ENCODE peak calls at places on chromosome 16, in six cellular contexts. One of them, this sample, is unnamed.

GRCh38 chr16:74521691-74522090 is 85.2 kb downstream of the GLG1 start:
- DNase-seq in mesenchymal stem cell: peak; percentile 72
- DNase-seq in mesendoderm: peak; percentile 32
- DNase-seq in neuronal stem cell: no peak
- DNase-seq in H1: no peak
- DNase-seq in IMR-90: peak; percentile 35
- DNase-seq in this sample: no peak

GRCh38 chr16:89246903-89247733 is 29.6 kb downstream of the ZNF778 start:
- DNase-seq in neuronal stem cell: peak; percentile 87
- DNase-seq in mesenchymal stem cell: peak; percentile 81
- DNase-seq in H1: peak; percentile 100
- DNase-seq in IMR-90: peak; percentile 79
- DNase-seq in mesendoderm: peak; percentile 67
- DNase-seq in this sample: peak; percentile 66

GRCh38 chr16:67675999-67676398 is 9.4 kb downstream of the C16orf86 start:
- DNase-seq in mesendoderm: no peak
- DNase-seq in neuronal stem cell: no peak
- DNase-seq in mesenchymal stem cell: no peak
- DNase-seq in H1: no peak
- DNase-seq in IMR-90: no peak
- DNase-seq in this sample: no peak

GRCh38 chr16:87194172-87194571 is 123.0 kb downstream of the C16orf95 start:
- DNase-seq in H1: no peak
- DNase-seq in IMR-90: no peak
- DNase-seq in mesenchymal stem cell: no peak
- DNase-seq in neuronal stem cell: no peak
- DNase-seq in mesendoderm: no peak
- DNase-seq in this sample: no peak

GRCh38 chr16:2686912-2687507 is 4.7 kb downstream of the KCTD5 start:
- DNase-seq in neuronal stem cell: no peak
- DNase-seq in H1: no peak
- DNase-seq in mesenchymal stem cell: no peak
- DNase-seq in mesendoderm: no peak
- DNase-seq in IMR-90: no peak
- DNase-seq in this sample: no peak

GRCh38 chr16:84041421-84041820 is 1.2 kb downstream of the SLC38A8 start:
- DNase-seq in mesenchymal stem cell: no peak
- DNase-seq in mesendoderm: no peak
- DNase-seq in IMR-90: no peak
- DNase-seq in H1: no peak
- DNase-seq in neuronal stem cell: no peak
- DNase-seq in this sample: no peak

GRCh38 chr16:8885674-8886592 is 3.8 kb downstream of the LITAFD start:
- DNase-seq in neuronal stem cell: no peak
- DNase-seq in mesenchymal stem cell: peak; percentile 59
- DNase-seq in IMR-90: peak; percentile 51
- DNase-seq in mesendoderm: peak; percentile 50
- DNase-seq in H1: no peak
- DNase-seq in this sample: no peak

GRCh38 chr16:67150058-67150832 is 553 bp downstream of the B3GNT9 start:
- DNase-seq in mesendoderm: peak; percentile 89
- DNase-seq in IMR-90: peak; percentile 55
- DNase-seq in H1: peak; percentile 94
- DNase-seq in mesenchymal stem cell: peak; percentile 76
- DNase-seq in neuronal stem cell: no peak
- DNase-seq in this sample: no peak

GRCh38 chr16:3149630-3150345 is 15.0 kb downstream of the ZNF213 start:
- DNase-seq in neuronal stem cell: peak; percentile 65
- DNase-seq in mesendoderm: peak; percentile 81
- DNase-seq in IMR-90: peak; percentile 42
- DNase-seq in mesenchymal stem cell: peak; percentile 78
- DNase-seq in H1: peak; percentile 87
- DNase-seq in this sample: peak; percentile 51

GRCh38 chr16:72983728-72984350 is 64.1 kb downstream of the ZFHX3 start:
- DNase-seq in H1: no peak
- DNase-seq in mesendoderm: no peak
- DNase-seq in IMR-90: no peak
- DNase-seq in neuronal stem cell: no peak
- DNase-seq in mesenchymal stem cell: no peak
- DNase-seq in this sample: peak; percentile 37

GRCh38 chr16:80347900-80348299 is 192.9 kb upstream of the DYNLRB2 start:
- DNase-seq in mesenchymal stem cell: no peak
- DNase-seq in H1: peak; percentile 14
- DNase-seq in IMR-90: no peak
- DNase-seq in neuronal stem cell: no peak
- DNase-seq in mesendoderm: no peak
- DNase-seq in this sample: no peak

GRCh38 chr16:57807968-57808528 is 5.8 kb upstream of the KIFC3 start:
- DNase-seq in mesenchymal stem cell: peak; percentile 87
- DNase-seq in H1: peak; percentile 69
- DNase-seq in mesendoderm: peak; percentile 96
- DNase-seq in neuronal stem cell: no peak
- DNase-seq in IMR-90: peak; percentile 91
- DNase-seq in this sample: peak; percentile 94

GRCh38 chr16:50576403-50577113 is 28.4 kb downstream of the NKD1 start:
- DNase-seq in neuronal stem cell: no peak
- DNase-seq in mesendoderm: no peak
- DNase-seq in IMR-90: no peak
- DNase-seq in H1: no peak
- DNase-seq in mesenchymal stem cell: no peak
- DNase-seq in this sample: no peak
- H3K4me1 ChIP-seq in neuronal stem cell: peaks cover 8% of the 10 kb centered on the region
- H3K4me1 ChIP-seq in mesendoderm: peaks cover 3% of the 10 kb centered on the region
- H3K4me1 ChIP-seq in IMR-90: no peaks in the 10 kb centered on the region
- H3K4me1 ChIP-seq in H1: peaks cover 4% of the 10 kb centered on the region
- H3K4me1 ChIP-seq in mesenchymal stem cell: no peaks in the 10 kb centered on the region
- H3K4me1 ChIP-seq in this sample: no peaks in the 10 kb centered on the region

GRCh38 chr16:4680673-4681470 is 12.5 kb upstream of the NUDT16L1 start:
- DNase-seq in mesenchymal stem cell: no peak
- DNase-seq in mesendoderm: no peak
- DNase-seq in neuronal stem cell: no peak
- DNase-seq in IMR-90: no peak
- DNase-seq in H1: no peak
- DNase-seq in this sample: no peak
- H3K4me3 ChIP-seq in mesenchymal stem cell: no peak overlapping the region
- H3K4me3 ChIP-seq in mesendoderm: no peak overlapping the region
- H3K4me3 ChIP-seq in neuronal stem cell: no peak overlapping the region
- H3K4me3 ChIP-seq in IMR-90: no peak overlapping the region
- H3K4me3 ChIP-seq in H1: no peak overlapping the region
- H3K4me3 ChIP-seq in this sample: no peak overlapping the region

GRCh38 chr16:72561-73537 is at the start of gene RHBDF1:
- DNase-seq in H1: peak; percentile 76
- DNase-seq in mesenchymal stem cell: peak; percentile 65
- DNase-seq in IMR-90: peak; percentile 47
- DNase-seq in mesendoderm: peak; percentile 79
- DNase-seq in neuronal stem cell: peak; percentile 66
- DNase-seq in this sample: peak; percentile 85
- H2AK5ac ChIP-seq in H1: peak within 1 kb of the TSS; percentile 97
- H2AK5ac ChIP-seq in mesenchymal stem cell: peak within 1 kb of the TSS; percentile 96
- H2AK5ac ChIP-seq in IMR-90: peak within 1 kb of the TSS; percentile 100
- H2AK5ac ChIP-seq in mesendoderm: peak within 1 kb of the TSS; percentile 100
- H2AK5ac ChIP-seq in neuronal stem cell: peak within 1 kb of the TSS; percentile 21
- H2AK5ac ChIP-seq in this sample: peak within 1 kb of the TSS; percentile 82

GRCh38 chr16:82056550-82056896 is 21.5 kb downstream of the HSD17B2 start:
- DNase-seq in H1: no peak
- DNase-seq in neuronal stem cell: no peak
- DNase-seq in mesenchymal stem cell: no peak
- DNase-seq in IMR-90: no peak
- DNase-seq in mesendoderm: no peak
- DNase-seq in this sample: no peak
- H3K4me1 ChIP-seq in H1: no peaks in the 10 kb centered on the region
- H3K4me1 ChIP-seq in neuronal stem cell: no peaks in the 10 kb centered on the region
- H3K4me1 ChIP-seq in mesenchymal stem cell: no peaks in the 10 kb centered on the region
- H3K4me1 ChIP-seq in IMR-90: no peaks in the 10 kb centered on the region
- H3K4me1 ChIP-seq in mesendoderm: no peaks in the 10 kb centered on the region
- H3K4me1 ChIP-seq in this sample: no peaks in the 10 kb centered on the region

GRCh38 chr16:16022683-16023064 is 73.3 kb downstream of the ABCC1 start:
- DNase-seq in mesenchymal stem cell: no peak
- DNase-seq in H1: no peak
- DNase-seq in mesendoderm: no peak
- DNase-seq in neuronal stem cell: no peak
- DNase-seq in IMR-90: no peak
- DNase-seq in this sample: peak; percentile 25
- H3K4me3 ChIP-seq in mesenchymal stem cell: no peak overlapping the region
- H3K4me3 ChIP-seq in H1: no peak overlapping the region
- H3K4me3 ChIP-seq in mesendoderm: no peak overlapping the region
- H3K4me3 ChIP-seq in neuronal stem cell: no peak overlapping the region
- H3K4me3 ChIP-seq in IMR-90: no peak overlapping the region
- H3K4me3 ChIP-seq in this sample: no peak overlapping the region

GRCh38 chr16:5450435-5451104 is 353.0 kb upstream of the EEF2KMT start:
- DNase-seq in neuronal stem cell: peak; percentile 48
- DNase-seq in IMR-90: no peak
- DNase-seq in mesenchymal stem cell: no peak
- DNase-seq in H1: peak; percentile 62
- DNase-seq in mesendoderm: peak; percentile 83
- DNase-seq in this sample: no peak
- H2AK5ac ChIP-seq in neuronal stem cell: no peak overlapping the region
- H2AK5ac ChIP-seq in IMR-90: no peak overlapping the region
- H2AK5ac ChIP-seq in mesenchymal stem cell: no peak overlapping the region
- H2AK5ac ChIP-seq in H1: peak overlapping the region; percentile 32
- H2AK5ac ChIP-seq in mesendoderm: no peak overlapping the region
- H2AK5ac ChIP-seq in this sample: no peak overlapping the region

DNA sequence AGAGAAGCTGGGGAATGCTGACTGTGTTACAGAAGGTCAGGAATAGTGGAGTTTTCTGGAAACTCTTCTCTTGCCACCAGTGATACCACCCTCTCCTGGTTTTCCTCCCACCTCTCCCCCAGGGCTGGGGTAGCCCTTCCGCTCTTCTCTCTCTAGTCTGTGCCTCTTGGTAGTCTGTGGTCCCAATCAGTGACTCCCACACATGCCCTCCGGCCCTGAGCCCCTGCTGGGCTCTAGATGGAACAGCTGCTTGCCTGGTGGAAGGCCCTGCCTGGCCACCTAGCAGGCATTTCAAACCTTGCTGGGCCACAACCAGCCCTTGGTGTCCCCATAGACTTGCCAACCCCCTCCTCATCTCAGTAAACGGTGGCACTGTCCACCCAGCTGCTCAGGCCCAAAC is 15.2 kb upstream of the MTSS2 start:
- DNase-seq in neuronal stem cell: no peak
- DNase-seq in mesendoderm: no peak
- DNase-seq in mesenchymal stem cell: no peak
- DNase-seq in H1: no peak
- DNase-seq in IMR-90: no peak
- DNase-seq in this sample: no peak
- H3K4me1 ChIP-seq in neuronal stem cell: peaks cover 24% of the 10 kb centered on the region
- H3K4me1 ChIP-seq in mesendoderm: no peaks in the 10 kb centered on the region
- H3K4me1 ChIP-seq in mesenchymal stem cell: peaks cover 88% of the 10 kb centered on the region
- H3K4me1 ChIP-seq in H1: no peaks in the 10 kb centered on the region
- H3K4me1 ChIP-seq in IMR-90: peaks cover 52% of the 10 kb centered on the region
- H3K4me1 ChIP-seq in this sample: peaks cover 54% of the 10 kb centered on the region

DNA sequence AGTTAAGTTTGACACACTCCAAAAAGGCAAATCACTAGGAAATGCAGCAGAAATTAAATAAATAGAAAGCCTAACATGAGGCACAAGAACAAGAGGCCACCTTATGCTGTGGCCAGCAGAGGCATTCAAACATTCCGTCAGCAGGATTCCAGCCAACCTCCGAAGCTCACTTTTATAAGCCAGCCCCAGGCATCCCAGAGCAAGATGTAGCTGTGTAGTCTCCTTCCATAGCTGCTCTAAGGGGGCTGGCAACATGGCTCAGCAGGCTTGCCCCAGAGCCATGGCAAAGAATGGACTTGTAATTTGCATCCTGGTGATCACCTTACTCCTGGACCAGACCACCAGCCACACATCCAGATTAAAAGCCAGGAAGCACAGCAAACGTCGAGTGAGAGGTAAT is at the start of gene CLEC3A:
- DNase-seq in H1: no peak
- DNase-seq in IMR-90: no peak
- DNase-seq in mesendoderm: peak; percentile 24
- DNase-seq in mesenchymal stem cell: peak; percentile 7
- DNase-seq in neuronal stem cell: no peak
- DNase-seq in this sample: no peak
- H3K4me3 ChIP-seq in H1: no peak within 1 kb of the TSS
- H3K4me3 ChIP-seq in IMR-90: no peak within 1 kb of the TSS
- H3K4me3 ChIP-seq in mesendoderm: no peak within 1 kb of the TSS
- H3K4me3 ChIP-seq in mesenchymal stem cell: no peak within 1 kb of the TSS
- H3K4me3 ChIP-seq in neuronal stem cell: no peak within 1 kb of the TSS
- H3K4me3 ChIP-seq in this sample: no peak within 1 kb of the TSS

This sample was measured in trophoblast cell.